ENCODE peak calls at places on chromosomes 1 and 21, in ten cellular contexts. V is stomach, C is upper lobe of left lung, X is adrenal gland, L is HCT116, H is body of pancreas, J is uterus, K is HepG2, F is tibial nerve, I is Peyer's patch. G is an unnamed sample.

GRCh38 chr1:6497215-6497866 is 5.9 kb upstream of the PLEKHG5 start:
- DNase-seq in L (no peak), J (no peak), X (peak; percentile 75), V (peak; percentile 54), F (no peak), H (peak; percentile 58), I (peak; percentile 60), K (no peak), C (peak; percentile 30), G (no peak)

GRCh38 chr1:223341111-223341510 is 22.9 kb downstream of the SUSD4 start:
- DNase-seq in F (no peak), I (no peak), V (peak; percentile 46), C (no peak), J (no peak), K (no peak), X (no peak), H (peak; percentile 51), L (no peak), G (no peak)

GRCh38 chr1:171134194-171134924 is 43.7 kb downstream of the FMO3 start:
- DNase-seq in L (no peak), K (no peak), I (no peak), V (no peak), J (no peak), X (no peak), H (no peak), C (no peak), F (no peak), G (no peak)

GRCh38 chr1:25204797-25205441 is 27.4 kb downstream of the SYF2 start:
- DNase-seq in X (no peak), K (peak; percentile 66), I (no peak), H (no peak), J (no peak), V (no peak), F (no peak), C (no peak), L (peak; percentile 38), G (peak; percentile 30)

GRCh38 chr1:31753623-31754349 is 10.4 kb downstream of the ADGRB2 start:
- DNase-seq in C (no peak), V (peak; percentile 80), J (no peak), L (no peak), X (peak; percentile 42), F (no peak), I (peak; percentile 90), H (peak; percentile 79), K (no peak), G (peak; percentile 78)

GRCh38 chr1:202664083-202664482 is 46.2 kb downstream of the SYT2 start:
- DNase-seq in H (no peak), F (no peak), L (no peak), K (no peak), J (no peak), V (no peak), C (no peak), I (no peak), X (no peak), G (no peak)

GRCh38 chr21:38228115-38228514 is 28.7 kb upstream of the KCNJ15 start:
- DNase-seq in I (no peak), V (no peak), K (no peak), H (peak; percentile 38), L (no peak), X (no peak), J (no peak), C (no peak), F (no peak), G (no peak)

GRCh38 chr1:26694597-26695416 is 1.0 kb upstream of the ARID1A start:
- DNase-seq in V (no peak), H (no peak), C (no peak), K (no peak), J (no peak), X (no peak), I (no peak), L (no peak), F (no peak), G (no peak)

GRCh38 chr1:38489844-38490270 is 369.7 kb downstream of the RRAGC start:
- DNase-seq in L (peak; percentile 64), X (no peak), F (no peak), H (peak; percentile 15), K (peak; percentile 18), I (peak; percentile 52), C (no peak), J (no peak), V (no peak), G (peak; percentile 62)

GRCh38 chr1:58596631-58597052 is 19.6 kb upstream of the TACSTD2 start:
- DNase-seq in J (no peak), I (no peak), C (no peak), L (no peak), H (no peak), X (no peak), V (no peak), F (no peak), K (no peak), G (no peak)

GRCh38 chr1:158146165-158146564 is 34.5 kb upstream of the CD1D start:
- DNase-seq in J (no peak), H (no peak), I (no peak), K (no peak), L (no peak), C (no peak), V (no peak), F (no peak), X (no peak), G (peak; percentile 45)

GRCh38 chr1:158149175-158149574 is 31.5 kb upstream of the CD1D start:
- DNase-seq in V (no peak), L (no peak), X (no peak), F (no peak), H (no peak), K (no peak), J (peak; percentile 25), I (no peak), C (no peak), G (no peak)

GRCh38 chr1:158148458-158148857 is 32.2 kb upstream of the CD1D start:
- DNase-seq in C (no peak), J (no peak), L (no peak), H (no peak), I (no peak), V (no peak), K (no peak), F (no peak), X (no peak), G (no peak)

GRCh38 chr1:158146739-158147138 is 34.0 kb upstream of the CD1D start:
- DNase-seq in X (no peak), K (no peak), V (no peak), I (no peak), J (no peak), L (no peak), H (no peak), F (no peak), C (no peak), G (no peak)

GRCh38 chr1:158147396-158148353 is 33.0 kb upstream of the CD1D start:
- DNase-seq in F (no peak), J (no peak), I (no peak), V (no peak), K (no peak), H (no peak), C (no peak), X (no peak), L (no peak), G (no peak)
- TF ChIP-seq POLR2A in F (no peak), J (no peak), I (no peak), V (no peak), K (no peak), H (no peak), C (no peak), X (no peak), L (no peak), G (no peak)

GRCh38 chr1:33257388-33257758 is 1.1 kb downstream of the ZNF362 start:
- DNase-seq in L (no peak), C (no peak), X (no peak), I (no peak), H (no peak), J (no peak), K (no peak), F (no peak), V (no peak), G (peak; percentile 30)

GRCh38 chr1:33257759-33258712 is 1.7 kb downstream of the ZNF362 start:
- DNase-seq in C (peak; percentile 72), J (no peak), X (no peak), K (peak; percentile 52), H (peak; percentile 48), V (peak; percentile 46), I (peak; percentile 64), L (no peak), F (no peak), G (no peak)

GRCh38 chr1:33255347-33256311 is 663 bp upstream of the ZNF362 start:
- DNase-seq in J (peak; percentile 66), H (peak; percentile 87), K (peak; percentile 72), I (peak; percentile 87), X (peak; percentile 80), F (peak; percentile 58), L (peak; percentile 83), V (peak; percentile 80), C (peak; percentile 91), G (no peak)

GRCh38 chr1:33256335-33256700 is at the start of gene ZNF362:
- DNase-seq in I (peak; percentile 78), V (peak; percentile 71), X (peak; percentile 41), C (peak; percentile 56), K (no peak), F (no peak), L (no peak), H (peak; percentile 74), J (peak; percentile 55), G (peak; percentile 76)

GRCh38 chr1:33256701-33257387 is 552 bp downstream of the ZNF362 start:
- DNase-seq in F (peak; percentile 39), C (peak; percentile 71), I (peak; percentile 82), V (peak; percentile 78), L (peak; percentile 22), J (peak; percentile 47), H (peak; percentile 79), K (peak; percentile 88), X (peak; percentile 57), G (peak; percentile 70)
- TF ChIP-seq POLR2A in F (no peak), C (no peak), I (peak; percentile 16), V (no peak), L (no peak), J (no peak), H (peak; percentile 77), K (peak; percentile 70), X (no peak), G (peak; percentile 41)

DNA sequence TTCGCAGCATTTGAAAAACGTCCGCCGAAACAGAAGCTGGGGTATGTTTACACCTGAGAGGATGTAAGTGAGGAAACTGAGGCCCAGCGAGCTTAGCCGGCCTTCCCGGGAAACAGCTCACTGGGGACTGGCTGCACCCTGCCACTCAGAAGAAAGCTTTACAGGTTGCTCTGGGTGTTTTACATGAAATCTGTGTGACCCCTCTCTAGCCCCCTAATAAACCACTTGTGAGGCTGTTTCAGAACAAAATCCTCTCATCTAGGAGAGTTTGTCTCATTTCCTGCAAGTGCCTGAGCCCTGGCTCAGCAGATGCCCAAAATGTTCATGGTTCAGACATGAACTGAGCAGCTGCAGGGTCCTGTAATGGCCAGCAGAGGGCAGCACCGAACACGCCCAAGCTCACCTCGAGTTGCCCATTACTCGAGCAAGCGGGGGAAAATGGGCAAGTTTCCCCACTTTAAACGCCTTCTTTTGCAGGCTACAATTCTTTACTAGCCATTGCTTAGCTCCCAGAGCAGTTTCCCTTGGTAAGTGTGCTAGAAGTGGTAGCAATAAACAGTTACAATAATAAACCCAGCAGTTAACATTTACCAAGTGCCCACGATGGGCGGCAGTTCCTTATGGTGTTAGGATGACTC is 76.4 kb downstream of the FHAD1 start:
- DNase-seq in F (peak; percentile 83), C (peak; percentile 84), H (peak; percentile 86), V (peak; percentile 87), J (peak; percentile 82), L (peak; percentile 65), X (peak; percentile 84), K (peak; percentile 42), I (peak; percentile 90), G (peak; percentile 30)
- TF ChIP-seq POLR2A in F (no peak), C (no peak), H (no peak), V (no peak), J (no peak), L (no peak), X (no peak), K (no peak), I (no peak), G (no peak)

GRCh38 chr1:181134543-181135461 is 46.3 kb downstream of the IER5 start:
- DNase-seq in F (no peak), C (peak; percentile 56), V (peak; percentile 67), K (no peak), J (no peak), H (peak; percentile 84), I (peak; percentile 72), X (peak; percentile 54), L (no peak), G (no peak)
- TF ChIP-seq POLR2A in F (no peak), C (no peak), V (no peak), K (no peak), J (no peak), H (peak; percentile 28), I (no peak), X (no peak), L (no peak), G (peak; percentile 71)